ENCODE peak calls at places on chromosomes 4 and X, in five cellular contexts. Y is stimulated activated naive CD8-positive, alpha-beta T cell treated with anti-CD3 and anti-CD28 coated beads, Interleukin-15, Interleukin-2, amounts not matched to agents 100 U/mL and 50 U/mL, for 24 hours; N is naive thymus-derived CD8-positive, alpha-beta T cell; H is amniotic epithelial cell; R is stimulated activated CD4-positive, alpha-beta T cell treated with anti-CD3 and anti-CD28 coated beads, TNF-alpha, amount 100 ng/mL, for 1 hour. D is an unnamed sample.
A peak's percentile ranks its signal among the peaks of the same experiment; 100 is the strongest.

GRCh38 chrX:118839334-118839958 is 15.8 kb downstream of the ZCCHC12 start:
- DNase-seq in Y (peak; percentile 83), N (peak; percentile 23), H (peak; percentile 24), R (no peak), D (peak; percentile 55)

GRCh38 chr4:33080262-33080661 is 2360.1 kb downstream of the PCDH7 start:
- DNase-seq in Y (no peak), N (no peak), H (no peak), R (no peak), D (no peak)

GRCh38 chrX:98795636-98796035 is 1614.4 kb downstream of the PCDH19 start:
- DNase-seq in Y (no peak), N (no peak), H (no peak), R (no peak), D (no peak)

GRCh38 chrX:281166-281999 is at the start of gene PLCXD1:
- DNase-seq in Y (no peak), N (no peak), H (peak; percentile 42), R (no peak), D (peak; percentile 71)

GRCh38 chrX:71228063-71228642 is 5.1 kb downstream of the GJB1 start:
- DNase-seq in Y (no peak), N (no peak), H (no peak), R (no peak), D (no peak)

GRCh38 chr4:147707892-147708672 is 23.8 kb upstream of the ARHGAP10 start:
- DNase-seq in Y (peak; percentile 53), N (no peak), H (peak; percentile 24), R (no peak), D (peak; percentile 63)

GRCh38 chr4:168618577-168619265 is 121.9 kb downstream of the PALLD start:
- DNase-seq in Y (no peak), N (no peak), H (no peak), R (no peak), D (no peak)

GRCh38 chr4:6331018-6331417 is 61.4 kb downstream of the WFS1 start:
- DNase-seq in Y (peak; percentile 21), N (no peak), H (peak; percentile 7), R (no peak), D (peak; percentile 15)

GRCh38 chrX:17032351-17032750 is 85.9 kb downstream of the REPS2 start:
- DNase-seq in Y (no peak), N (no peak), H (peak; percentile 95), R (no peak), D (no peak)

GRCh38 chr4:158771776-158772175 is 3.0 kb downstream of the FNIP2 start:
- DNase-seq in Y (no peak), N (no peak), H (no peak), R (no peak), D (no peak)

D was measured in mesenchymal stem cell.